ENCODE peak calls at places on chromosomes 16 and 17, in eight cellular contexts. One of them, this sample, is unnamed.

GRCh38 chr17:67801626-67802175 is 23.6 kb upstream of the BPTF start:
- DNase-seq in SIG-M5: no peak
- DNase-seq in activated gamma-delta T cell treated with anti-CD3 and anti-CD28 coated beads, Interleukin-2, amount 50 U/mL, for 16 hours: no peak
- DNase-seq in testis: no peak
- DNase-seq in activated naive CD4-positive, alpha-beta T cell treated with anti-CD3 and anti-CD28 coated beads, Interleukin-2, amount 10 ng/mL, durations not matched to agents 7 days and 5 days: no peak
- DNase-seq in left cardiac atrium: no peak
- DNase-seq in neural progenitor cell: no peak
- DNase-seq in fibroblast of mammary gland: no peak
- DNase-seq in this sample: no peak

GRCh38 chr16:11133344-11133921 is 122.6 kb downstream of the SOCS1 start:
- DNase-seq in SIG-M5: no peak
- DNase-seq in activated gamma-delta T cell treated with anti-CD3 and anti-CD28 coated beads, Interleukin-2, amount 50 U/mL, for 16 hours: no peak
- DNase-seq in testis: peak
- DNase-seq in activated naive CD4-positive, alpha-beta T cell treated with anti-CD3 and anti-CD28 coated beads, Interleukin-2, amount 10 ng/mL, durations not matched to agents 7 days and 5 days: no peak
- DNase-seq in left cardiac atrium: peak
- DNase-seq in neural progenitor cell: no peak
- DNase-seq in fibroblast of mammary gland: peak
- DNase-seq in this sample: peak

GRCh38 chr16:3625911-3626732 is 14.7 kb upstream of the SLX4 start:
- DNase-seq in SIG-M5: no peak
- DNase-seq in activated gamma-delta T cell treated with anti-CD3 and anti-CD28 coated beads, Interleukin-2, amount 50 U/mL, for 16 hours: no peak
- DNase-seq in testis: no peak
- DNase-seq in activated naive CD4-positive, alpha-beta T cell treated with anti-CD3 and anti-CD28 coated beads, Interleukin-2, amount 10 ng/mL, durations not matched to agents 7 days and 5 days: no peak
- DNase-seq in left cardiac atrium: no peak
- DNase-seq in neural progenitor cell: no peak
- DNase-seq in fibroblast of mammary gland: no peak
- DNase-seq in this sample: no peak

GRCh38 chr16:47065766-47066688 is 77.7 kb downstream of the NETO2 start:
- DNase-seq in SIG-M5: no peak
- DNase-seq in activated gamma-delta T cell treated with anti-CD3 and anti-CD28 coated beads, Interleukin-2, amount 50 U/mL, for 16 hours: no peak
- DNase-seq in testis: no peak
- DNase-seq in activated naive CD4-positive, alpha-beta T cell treated with anti-CD3 and anti-CD28 coated beads, Interleukin-2, amount 10 ng/mL, durations not matched to agents 7 days and 5 days: no peak
- DNase-seq in left cardiac atrium: no peak
- DNase-seq in neural progenitor cell: peak
- DNase-seq in fibroblast of mammary gland: no peak
- DNase-seq in this sample: no peak

GRCh38 chr17:21381076-21381706 is 5.0 kb downstream of the KCNJ12 start:
- DNase-seq in SIG-M5: no peak
- DNase-seq in activated gamma-delta T cell treated with anti-CD3 and anti-CD28 coated beads, Interleukin-2, amount 50 U/mL, for 16 hours: no peak
- DNase-seq in testis: no peak
- DNase-seq in activated naive CD4-positive, alpha-beta T cell treated with anti-CD3 and anti-CD28 coated beads, Interleukin-2, amount 10 ng/mL, durations not matched to agents 7 days and 5 days: no peak
- DNase-seq in left cardiac atrium: no peak
- DNase-seq in neural progenitor cell: no peak
- DNase-seq in fibroblast of mammary gland: no peak
- DNase-seq in this sample: no peak

GRCh38 chr17:47705536-47706481 is 11.8 kb downstream of the TBKBP1 start:
- DNase-seq in SIG-M5: no peak
- DNase-seq in activated gamma-delta T cell treated with anti-CD3 and anti-CD28 coated beads, Interleukin-2, amount 50 U/mL, for 16 hours: no peak
- DNase-seq in testis: no peak
- DNase-seq in activated naive CD4-positive, alpha-beta T cell treated with anti-CD3 and anti-CD28 coated beads, Interleukin-2, amount 10 ng/mL, durations not matched to agents 7 days and 5 days: peak
- DNase-seq in left cardiac atrium: no peak
- DNase-seq in neural progenitor cell: no peak
- DNase-seq in fibroblast of mammary gland: no peak
- DNase-seq in this sample: no peak

GRCh38 chr17:19787733-19788357 is 39.7 kb upstream of the ALDH3A1 start:
- DNase-seq in SIG-M5: no peak
- DNase-seq in activated gamma-delta T cell treated with anti-CD3 and anti-CD28 coated beads, Interleukin-2, amount 50 U/mL, for 16 hours: no peak
- DNase-seq in testis: no peak
- DNase-seq in activated naive CD4-positive, alpha-beta T cell treated with anti-CD3 and anti-CD28 coated beads, Interleukin-2, amount 10 ng/mL, durations not matched to agents 7 days and 5 days: no peak
- DNase-seq in left cardiac atrium: no peak
- DNase-seq in neural progenitor cell: no peak
- DNase-seq in fibroblast of mammary gland: no peak
- DNase-seq in this sample: no peak

GRCh38 chr17:44543213-44543904 is 13.9 kb upstream of the FZD2 start:
- DNase-seq in SIG-M5: no peak
- DNase-seq in activated gamma-delta T cell treated with anti-CD3 and anti-CD28 coated beads, Interleukin-2, amount 50 U/mL, for 16 hours: no peak
- DNase-seq in testis: no peak
- DNase-seq in activated naive CD4-positive, alpha-beta T cell treated with anti-CD3 and anti-CD28 coated beads, Interleukin-2, amount 10 ng/mL, durations not matched to agents 7 days and 5 days: no peak
- DNase-seq in left cardiac atrium: no peak
- DNase-seq in neural progenitor cell: peak
- DNase-seq in fibroblast of mammary gland: peak
- DNase-seq in this sample: peak

GRCh38 chr17:8935194-8935593 is 30.3 kb downstream of the PIK3R5 start:
- DNase-seq in SIG-M5: no peak
- DNase-seq in activated gamma-delta T cell treated with anti-CD3 and anti-CD28 coated beads, Interleukin-2, amount 50 U/mL, for 16 hours: peak
- DNase-seq in testis: no peak
- DNase-seq in activated naive CD4-positive, alpha-beta T cell treated with anti-CD3 and anti-CD28 coated beads, Interleukin-2, amount 10 ng/mL, durations not matched to agents 7 days and 5 days: peak
- DNase-seq in left cardiac atrium: no peak
- DNase-seq in neural progenitor cell: no peak
- DNase-seq in fibroblast of mammary gland: peak
- DNase-seq in this sample: peak

GRCh38 chr17:55335625-55336024 is 70.9 kb downstream of the HLF start:
- DNase-seq in SIG-M5: no peak
- DNase-seq in activated gamma-delta T cell treated with anti-CD3 and anti-CD28 coated beads, Interleukin-2, amount 50 U/mL, for 16 hours: no peak
- DNase-seq in testis: no peak
- DNase-seq in activated naive CD4-positive, alpha-beta T cell treated with anti-CD3 and anti-CD28 coated beads, Interleukin-2, amount 10 ng/mL, durations not matched to agents 7 days and 5 days: no peak
- DNase-seq in left cardiac atrium: no peak
- DNase-seq in neural progenitor cell: no peak
- DNase-seq in fibroblast of mammary gland: no peak
- DNase-seq in this sample: no peak

GRCh38 chr17:33324741-33325140 is 31.6 kb upstream of the ASIC2 start:
- DNase-seq in SIG-M5: no peak
- DNase-seq in activated gamma-delta T cell treated with anti-CD3 and anti-CD28 coated beads, Interleukin-2, amount 50 U/mL, for 16 hours: no peak
- DNase-seq in testis: no peak
- DNase-seq in activated naive CD4-positive, alpha-beta T cell treated with anti-CD3 and anti-CD28 coated beads, Interleukin-2, amount 10 ng/mL, durations not matched to agents 7 days and 5 days: no peak
- DNase-seq in left cardiac atrium: no peak
- DNase-seq in neural progenitor cell: no peak
- DNase-seq in fibroblast of mammary gland: no peak
- DNase-seq in this sample: no peak

GRCh38 chr17:62641101-62641500 is 13.6 kb downstream of the MRC2 start:
- DNase-seq in SIG-M5: no peak
- DNase-seq in activated gamma-delta T cell treated with anti-CD3 and anti-CD28 coated beads, Interleukin-2, amount 50 U/mL, for 16 hours: no peak
- DNase-seq in testis: no peak
- DNase-seq in activated naive CD4-positive, alpha-beta T cell treated with anti-CD3 and anti-CD28 coated beads, Interleukin-2, amount 10 ng/mL, durations not matched to agents 7 days and 5 days: no peak
- DNase-seq in left cardiac atrium: no peak
- DNase-seq in neural progenitor cell: no peak
- DNase-seq in fibroblast of mammary gland: no peak
- DNase-seq in this sample: no peak

GRCh38 chr16:50884066-50884860 is 142.4 kb downstream of the CYLD start:
- DNase-seq in SIG-M5: no peak
- DNase-seq in activated gamma-delta T cell treated with anti-CD3 and anti-CD28 coated beads, Interleukin-2, amount 50 U/mL, for 16 hours: no peak
- DNase-seq in testis: peak
- DNase-seq in activated naive CD4-positive, alpha-beta T cell treated with anti-CD3 and anti-CD28 coated beads, Interleukin-2, amount 10 ng/mL, durations not matched to agents 7 days and 5 days: peak
- DNase-seq in left cardiac atrium: no peak
- DNase-seq in neural progenitor cell: peak
- DNase-seq in fibroblast of mammary gland: no peak
- DNase-seq in this sample: no peak

GRCh38 chr17:37744633-37744927 is 279 bp downstream of the HNF1B start:
- DNase-seq in SIG-M5: no peak
- DNase-seq in activated gamma-delta T cell treated with anti-CD3 and anti-CD28 coated beads, Interleukin-2, amount 50 U/mL, for 16 hours: no peak
- DNase-seq in testis: no peak
- DNase-seq in activated naive CD4-positive, alpha-beta T cell treated with anti-CD3 and anti-CD28 coated beads, Interleukin-2, amount 10 ng/mL, durations not matched to agents 7 days and 5 days: no peak
- DNase-seq in left cardiac atrium: no peak
- DNase-seq in neural progenitor cell: no peak
- DNase-seq in fibroblast of mammary gland: no peak
- DNase-seq in this sample: no peak

GRCh38 chr17:4326608-4327007 is 39.9 kb downstream of the UBE2G1 start:
- DNase-seq in SIG-M5: no peak
- DNase-seq in activated gamma-delta T cell treated with anti-CD3 and anti-CD28 coated beads, Interleukin-2, amount 50 U/mL, for 16 hours: no peak
- DNase-seq in testis: no peak
- DNase-seq in activated naive CD4-positive, alpha-beta T cell treated with anti-CD3 and anti-CD28 coated beads, Interleukin-2, amount 10 ng/mL, durations not matched to agents 7 days and 5 days: no peak
- DNase-seq in left cardiac atrium: no peak
- DNase-seq in neural progenitor cell: no peak
- DNase-seq in fibroblast of mammary gland: no peak
- DNase-seq in this sample: no peak

GRCh38 chr17:12342609-12343248 is 322.1 kb downstream of the MAP2K4 start:
- DNase-seq in SIG-M5: no peak
- DNase-seq in activated gamma-delta T cell treated with anti-CD3 and anti-CD28 coated beads, Interleukin-2, amount 50 U/mL, for 16 hours: no peak
- DNase-seq in testis: no peak
- DNase-seq in activated naive CD4-positive, alpha-beta T cell treated with anti-CD3 and anti-CD28 coated beads, Interleukin-2, amount 10 ng/mL, durations not matched to agents 7 days and 5 days: no peak
- DNase-seq in left cardiac atrium: no peak
- DNase-seq in neural progenitor cell: peak
- DNase-seq in fibroblast of mammary gland: peak
- DNase-seq in this sample: no peak

GRCh38 chr17:82935944-82936767 is 96.3 kb upstream of the ZNF750 start:
- DNase-seq in SIG-M5: no peak
- DNase-seq in activated gamma-delta T cell treated with anti-CD3 and anti-CD28 coated beads, Interleukin-2, amount 50 U/mL, for 16 hours: no peak
- DNase-seq in testis: no peak
- DNase-seq in activated naive CD4-positive, alpha-beta T cell treated with anti-CD3 and anti-CD28 coated beads, Interleukin-2, amount 10 ng/mL, durations not matched to agents 7 days and 5 days: peak
- DNase-seq in left cardiac atrium: no peak
- DNase-seq in neural progenitor cell: peak
- DNase-seq in fibroblast of mammary gland: no peak
- DNase-seq in this sample: no peak

GRCh38 chr17:43043306-43043705 is 18.3 kb downstream of the RND2 start:
- DNase-seq in SIG-M5: no peak
- DNase-seq in activated gamma-delta T cell treated with anti-CD3 and anti-CD28 coated beads, Interleukin-2, amount 50 U/mL, for 16 hours: no peak
- DNase-seq in testis: no peak
- DNase-seq in activated naive CD4-positive, alpha-beta T cell treated with anti-CD3 and anti-CD28 coated beads, Interleukin-2, amount 10 ng/mL, durations not matched to agents 7 days and 5 days: no peak
- DNase-seq in left cardiac atrium: no peak
- DNase-seq in neural progenitor cell: no peak
- DNase-seq in fibroblast of mammary gland: no peak
- DNase-seq in this sample: no peak

GRCh38 chr17:17119533-17119932 is 77.3 kb downstream of the MPRIP start:
- DNase-seq in SIG-M5: no peak
- DNase-seq in activated gamma-delta T cell treated with anti-CD3 and anti-CD28 coated beads, Interleukin-2, amount 50 U/mL, for 16 hours: peak
- DNase-seq in testis: peak
- DNase-seq in activated naive CD4-positive, alpha-beta T cell treated with anti-CD3 and anti-CD28 coated beads, Interleukin-2, amount 10 ng/mL, durations not matched to agents 7 days and 5 days: peak
- DNase-seq in left cardiac atrium: no peak
- DNase-seq in neural progenitor cell: no peak
- DNase-seq in fibroblast of mammary gland: peak
- DNase-seq in this sample: no peak

GRCh38 chr16:22402191-22402590 is 27.8 kb upstream of the CDR2 start:
- DNase-seq in SIG-M5: no peak
- DNase-seq in activated gamma-delta T cell treated with anti-CD3 and anti-CD28 coated beads, Interleukin-2, amount 50 U/mL, for 16 hours: no peak
- DNase-seq in testis: no peak
- DNase-seq in activated naive CD4-positive, alpha-beta T cell treated with anti-CD3 and anti-CD28 coated beads, Interleukin-2, amount 10 ng/mL, durations not matched to agents 7 days and 5 days: no peak
- DNase-seq in left cardiac atrium: no peak
- DNase-seq in neural progenitor cell: no peak
- DNase-seq in fibroblast of mammary gland: no peak
- DNase-seq in this sample: no peak

GRCh38 chr17:45705123-45706009 is 78.8 kb upstream of the CRHR1 start:
- DNase-seq in SIG-M5: no peak
- DNase-seq in activated gamma-delta T cell treated with anti-CD3 and anti-CD28 coated beads, Interleukin-2, amount 50 U/mL, for 16 hours: no peak
- DNase-seq in testis: no peak
- DNase-seq in activated naive CD4-positive, alpha-beta T cell treated with anti-CD3 and anti-CD28 coated beads, Interleukin-2, amount 10 ng/mL, durations not matched to agents 7 days and 5 days: no peak
- DNase-seq in left cardiac atrium: no peak
- DNase-seq in neural progenitor cell: no peak
- DNase-seq in fibroblast of mammary gland: peak
- DNase-seq in this sample: peak

GRCh38 chr17:1179635-1180433 is at the start of gene ABR:
- DNase-seq in SIG-M5: no peak
- DNase-seq in activated gamma-delta T cell treated with anti-CD3 and anti-CD28 coated beads, Interleukin-2, amount 50 U/mL, for 16 hours: peak
- DNase-seq in testis: peak
- DNase-seq in activated naive CD4-positive, alpha-beta T cell treated with anti-CD3 and anti-CD28 coated beads, Interleukin-2, amount 10 ng/mL, durations not matched to agents 7 days and 5 days: peak
- DNase-seq in left cardiac atrium: peak
- DNase-seq in neural progenitor cell: peak
- DNase-seq in fibroblast of mammary gland: no peak
- DNase-seq in this sample: no peak

GRCh38 chr16:58249388-58249779 is 45.4 kb downstream of the PRSS54 start:
- DNase-seq in SIG-M5: no peak
- DNase-seq in activated gamma-delta T cell treated with anti-CD3 and anti-CD28 coated beads, Interleukin-2, amount 50 U/mL, for 16 hours: no peak
- DNase-seq in testis: no peak
- DNase-seq in activated naive CD4-positive, alpha-beta T cell treated with anti-CD3 and anti-CD28 coated beads, Interleukin-2, amount 10 ng/mL, durations not matched to agents 7 days and 5 days: no peak
- DNase-seq in left cardiac atrium: no peak
- DNase-seq in neural progenitor cell: no peak
- DNase-seq in fibroblast of mammary gland: no peak
- DNase-seq in this sample: no peak

GRCh38 chr17:77366558-77367245 is 225.9 kb downstream of the SEC14L1 start:
- DNase-seq in SIG-M5: no peak
- DNase-seq in activated gamma-delta T cell treated with anti-CD3 and anti-CD28 coated beads, Interleukin-2, amount 50 U/mL, for 16 hours: no peak
- DNase-seq in testis: peak
- DNase-seq in activated naive CD4-positive, alpha-beta T cell treated with anti-CD3 and anti-CD28 coated beads, Interleukin-2, amount 10 ng/mL, durations not matched to agents 7 days and 5 days: no peak
- DNase-seq in left cardiac atrium: peak
- DNase-seq in neural progenitor cell: no peak
- DNase-seq in fibroblast of mammary gland: no peak
- DNase-seq in this sample: no peak

GRCh38 chr17:56593073-56593740 is at the start of gene NOG:
- DNase-seq in SIG-M5: no peak
- DNase-seq in activated gamma-delta T cell treated with anti-CD3 and anti-CD28 coated beads, Interleukin-2, amount 50 U/mL, for 16 hours: no peak
- DNase-seq in testis: peak
- DNase-seq in activated naive CD4-positive, alpha-beta T cell treated with anti-CD3 and anti-CD28 coated beads, Interleukin-2, amount 10 ng/mL, durations not matched to agents 7 days and 5 days: peak
- DNase-seq in left cardiac atrium: peak
- DNase-seq in neural progenitor cell: peak
- DNase-seq in fibroblast of mammary gland: peak
- DNase-seq in this sample: peak

GRCh38 chr16:56653218-56653617 is 1.5 kb downstream of the MT1B start:
- DNase-seq in SIG-M5: no peak
- DNase-seq in activated gamma-delta T cell treated with anti-CD3 and anti-CD28 coated beads, Interleukin-2, amount 50 U/mL, for 16 hours: no peak
- DNase-seq in testis: no peak
- DNase-seq in activated naive CD4-positive, alpha-beta T cell treated with anti-CD3 and anti-CD28 coated beads, Interleukin-2, amount 10 ng/mL, durations not matched to agents 7 days and 5 days: no peak
- DNase-seq in left cardiac atrium: no peak
- DNase-seq in neural progenitor cell: no peak
- DNase-seq in fibroblast of mammary gland: no peak
- DNase-seq in this sample: no peak

GRCh38 chr16:86517033-86517432 is 6.7 kb downstream of the FOXF1 start:
- DNase-seq in SIG-M5: no peak
- DNase-seq in activated gamma-delta T cell treated with anti-CD3 and anti-CD28 coated beads, Interleukin-2, amount 50 U/mL, for 16 hours: no peak
- DNase-seq in testis: no peak
- DNase-seq in activated naive CD4-positive, alpha-beta T cell treated with anti-CD3 and anti-CD28 coated beads, Interleukin-2, amount 10 ng/mL, durations not matched to agents 7 days and 5 days: no peak
- DNase-seq in left cardiac atrium: no peak
- DNase-seq in neural progenitor cell: no peak
- DNase-seq in fibroblast of mammary gland: no peak
- DNase-seq in this sample: no peak

GRCh38 chr16:23345237-23345636 is 43.1 kb downstream of the SCNN1B start:
- DNase-seq in SIG-M5: no peak
- DNase-seq in activated gamma-delta T cell treated with anti-CD3 and anti-CD28 coated beads, Interleukin-2, amount 50 U/mL, for 16 hours: no peak
- DNase-seq in testis: no peak
- DNase-seq in activated naive CD4-positive, alpha-beta T cell treated with anti-CD3 and anti-CD28 coated beads, Interleukin-2, amount 10 ng/mL, durations not matched to agents 7 days and 5 days: no peak
- DNase-seq in left cardiac atrium: no peak
- DNase-seq in neural progenitor cell: no peak
- DNase-seq in fibroblast of mammary gland: no peak
- DNase-seq in this sample: no peak

GRCh38 chr17:34255381-34255732 is 272 bp downstream of the CCL2 start:
- DNase-seq in SIG-M5: no peak
- DNase-seq in activated gamma-delta T cell treated with anti-CD3 and anti-CD28 coated beads, Interleukin-2, amount 50 U/mL, for 16 hours: no peak
- DNase-seq in testis: no peak
- DNase-seq in activated naive CD4-positive, alpha-beta T cell treated with anti-CD3 and anti-CD28 coated beads, Interleukin-2, amount 10 ng/mL, durations not matched to agents 7 days and 5 days: no peak
- DNase-seq in left cardiac atrium: no peak
- DNase-seq in neural progenitor cell: no peak
- DNase-seq in fibroblast of mammary gland: peak
- DNase-seq in this sample: no peak

GRCh38 chr17:35088647-35088910 is 25.1 kb upstream of the RFFL start:
- DNase-seq in SIG-M5: no peak
- DNase-seq in activated gamma-delta T cell treated with anti-CD3 and anti-CD28 coated beads, Interleukin-2, amount 50 U/mL, for 16 hours: no peak
- DNase-seq in testis: no peak
- DNase-seq in activated naive CD4-positive, alpha-beta T cell treated with anti-CD3 and anti-CD28 coated beads, Interleukin-2, amount 10 ng/mL, durations not matched to agents 7 days and 5 days: no peak
- DNase-seq in left cardiac atrium: no peak
- DNase-seq in neural progenitor cell: peak
- DNase-seq in fibroblast of mammary gland: no peak
- DNase-seq in this sample: no peak

GRCh38 chr16:78269251-78269650 is 169.8 kb downstream of the WWOX start:
- DNase-seq in SIG-M5: no peak
- DNase-seq in activated gamma-delta T cell treated with anti-CD3 and anti-CD28 coated beads, Interleukin-2, amount 50 U/mL, for 16 hours: no peak
- DNase-seq in testis: no peak
- DNase-seq in activated naive CD4-positive, alpha-beta T cell treated with anti-CD3 and anti-CD28 coated beads, Interleukin-2, amount 10 ng/mL, durations not matched to agents 7 days and 5 days: no peak
- DNase-seq in left cardiac atrium: no peak
- DNase-seq in neural progenitor cell: no peak
- DNase-seq in fibroblast of mammary gland: no peak
- DNase-seq in this sample: no peak

GRCh38 chr17:7972131-7972785 is 30.2 kb upstream of the GUCY2D start:
- DNase-seq in SIG-M5: no peak
- DNase-seq in activated gamma-delta T cell treated with anti-CD3 and anti-CD28 coated beads, Interleukin-2, amount 50 U/mL, for 16 hours: no peak
- DNase-seq in testis: no peak
- DNase-seq in activated naive CD4-positive, alpha-beta T cell treated with anti-CD3 and anti-CD28 coated beads, Interleukin-2, amount 10 ng/mL, durations not matched to agents 7 days and 5 days: no peak
- DNase-seq in left cardiac atrium: no peak
- DNase-seq in neural progenitor cell: no peak
- DNase-seq in fibroblast of mammary gland: peak
- DNase-seq in this sample: no peak

GRCh38 chr17:39080416-39081179 is 70.8 kb downstream of the PLXDC1 start:
- DNase-seq in SIG-M5: no peak
- DNase-seq in activated gamma-delta T cell treated with anti-CD3 and anti-CD28 coated beads, Interleukin-2, amount 50 U/mL, for 16 hours: no peak
- DNase-seq in testis: no peak
- DNase-seq in activated naive CD4-positive, alpha-beta T cell treated with anti-CD3 and anti-CD28 coated beads, Interleukin-2, amount 10 ng/mL, durations not matched to agents 7 days and 5 days: no peak
- DNase-seq in left cardiac atrium: peak
- DNase-seq in neural progenitor cell: peak
- DNase-seq in fibroblast of mammary gland: peak
- DNase-seq in this sample: peak

GRCh38 chr17:10151667-10152496 is 46.5 kb downstream of the GAS7 start:
- DNase-seq in SIG-M5: no peak
- DNase-seq in activated gamma-delta T cell treated with anti-CD3 and anti-CD28 coated beads, Interleukin-2, amount 50 U/mL, for 16 hours: no peak
- DNase-seq in testis: peak
- DNase-seq in activated naive CD4-positive, alpha-beta T cell treated with anti-CD3 and anti-CD28 coated beads, Interleukin-2, amount 10 ng/mL, durations not matched to agents 7 days and 5 days: no peak
- DNase-seq in left cardiac atrium: no peak
- DNase-seq in neural progenitor cell: no peak
- DNase-seq in fibroblast of mammary gland: no peak
- DNase-seq in this sample: peak